ENCODE peak calls at places on chromosomes 5 and 9, in ten cellular contexts. M is omental fat pad; K is amniotic stem cell; C is esophagus muscularis mucosa; N is retinal pigment epithelial cell; V is fibroblast of villous mesenchyme; X is NCI-H1105; Y is activated CD4-positive, CD25-positive, alpha-beta regulatory T cell treated with anti-CD3 and anti-CD28 coated beads, Interleukin-2, amount 50 U/mL, for 72 hours; T is activated T-cell treated with anti-CD3 and anti-CD28 coated beads for 1 hour; B is psoas muscle. Q is an unnamed sample.

GRCh38 chr9:136095495-136096058 is 488 bp upstream of the NACC2 start:
- DNase-seq in M (no peak), K (no peak), C (no peak), N (no peak), V (peak), X (no peak), Y (no peak), T (no peak), B (peak), Q (no peak)

GRCh38 chr5:119578937-119579336 is 50.4 kb upstream of the FAM170A start:
- DNase-seq in M (no peak), K (no peak), C (no peak), N (no peak), V (peak), X (peak), Y (no peak), T (no peak), B (no peak), Q (no peak)

GRCh38 chr5:139468421-139468931 is 2.3 kb upstream of the SMIM33 start:
- DNase-seq in M (no peak), K (no peak), C (no peak), N (no peak), V (no peak), X (no peak), Y (no peak), T (no peak), B (no peak), Q (no peak)

GRCh38 chr5:163760498-163760897 is 255.1 kb downstream of the MAT2B start:
- DNase-seq in M (no peak), K (peak), C (no peak), N (peak), V (peak), X (no peak), Y (no peak), T (no peak), B (no peak), Q (no peak)

GRCh38 chr9:137454145-137454505 is 5.0 kb downstream of the NSMF start:
- DNase-seq in M (no peak), K (no peak), C (no peak), N (no peak), V (peak), X (no peak), Y (peak), T (no peak), B (peak), Q (peak)

GRCh38 chr5:172383231-172383802 is 71.0 kb downstream of the SH3PXD2B start:
- DNase-seq in M (no peak), K (no peak), C (no peak), N (no peak), V (peak), X (no peak), Y (no peak), T (no peak), B (no peak), Q (no peak)

GRCh38 chr5:143870871-143871632 is 59.1 kb downstream of the HMHB1 start:
- DNase-seq in M (no peak), K (no peak), C (no peak), N (no peak), V (no peak), X (no peak), Y (no peak), T (no peak), B (no peak), Q (no peak)

GRCh38 chr9:107734231-107735014 is 244.9 kb upstream of the KLF4 start:
- DNase-seq in M (no peak), K (peak), C (no peak), N (no peak), V (peak), X (no peak), Y (no peak), T (no peak), B (peak), Q (no peak)

GRCh38 chr5:909994-910768 is 17.5 kb downstream of the TRIP13 start:
- DNase-seq in M (no peak), K (no peak), C (no peak), N (no peak), V (no peak), X (no peak), Y (no peak), T (no peak), B (no peak), Q (no peak)

GRCh38 chr5:115857621-115858349 is 16.1 kb downstream of the AP3S1 start:
- DNase-seq in M (no peak), K (no peak), C (no peak), N (no peak), V (peak), X (no peak), Y (no peak), T (no peak), B (no peak), Q (no peak)

GRCh38 chr5:131289738-131290137 is 25.9 kb downstream of the CDC42SE2 start:
- DNase-seq in M (no peak), K (no peak), C (no peak), N (no peak), V (no peak), X (no peak), Y (no peak), T (no peak), B (no peak), Q (no peak)

GRCh38 chr5:73387630-73388370 is 60.8 kb downstream of the FOXD1 start:
- DNase-seq in M (no peak), K (no peak), C (no peak), N (no peak), V (peak), X (no peak), Y (no peak), T (no peak), B (no peak), Q (no peak)

GRCh38 chr5:14767942-14768837 is 103.4 kb downstream of the ANKH start:
- DNase-seq in M (no peak), K (no peak), C (no peak), N (no peak), V (no peak), X (no peak), Y (no peak), T (no peak), B (no peak), Q (no peak)

GRCh38 chr9:14207352-14207995 is 106.5 kb downstream of the NFIB start:
- DNase-seq in M (no peak), K (no peak), C (no peak), N (no peak), V (peak), X (no peak), Y (no peak), T (no peak), B (no peak), Q (no peak)

GRCh38 chr5:112697301-112697700 is 40.4 kb upstream of the APC start:
- DNase-seq in M (no peak), K (no peak), C (no peak), N (no peak), V (no peak), X (no peak), Y (no peak), T (no peak), B (no peak), Q (no peak)

GRCh38 chr5:163915481-163915961 is 410.1 kb downstream of the MAT2B start:
- DNase-seq in M (no peak), K (no peak), C (no peak), N (peak), V (peak), X (no peak), Y (no peak), T (no peak), B (no peak), Q (no peak)

GRCh38 chr5:132277971-132278964 is 15.9 kb upstream of the SLC22A4 start:
- DNase-seq in M (no peak), K (no peak), C (no peak), N (no peak), V (no peak), X (no peak), Y (no peak), T (no peak), B (no peak), Q (no peak)

GRCh38 chr9:127050581-127050980 is 71.9 kb downstream of the ANGPTL2 start:
- DNase-seq in M (no peak), K (no peak), C (no peak), N (no peak), V (no peak), X (no peak), Y (no peak), T (no peak), B (no peak), Q (no peak)

GRCh38 chr9:93585259-93585658 is 8.9 kb downstream of the PHF2 start:
- DNase-seq in M (no peak), K (no peak), C (no peak), N (no peak), V (no peak), X (no peak), Y (no peak), T (no peak), B (no peak), Q (no peak)

GRCh38 chr9:113446323-113446740 is 17.2 kb upstream of the RGS3 start:
- DNase-seq in M (no peak), K (peak), C (no peak), N (no peak), V (peak), X (peak), Y (no peak), T (no peak), B (no peak), Q (no peak)

GRCh38 chr5:15501057-15501791 is 1.2 kb downstream of the FBXL7 start:
- DNase-seq in M (no peak), K (peak), C (peak), N (no peak), V (peak), X (no peak), Y (no peak), T (no peak), B (peak), Q (no peak)

GRCh38 chr9:105059260-105059659 is 131.3 kb upstream of the ABCA1 start:
- DNase-seq in M (no peak), K (no peak), C (no peak), N (no peak), V (no peak), X (no peak), Y (no peak), T (no peak), B (no peak), Q (no peak)

GRCh38 chr5:142743677-142744441 is 26.3 kb upstream of the ARHGAP26 start:
- DNase-seq in M (no peak), K (no peak), C (no peak), N (no peak), V (no peak), X (no peak), Y (no peak), T (no peak), B (no peak), Q (no peak)

GRCh38 chr9:18208166-18209059 is 265.5 kb upstream of the ADAMTSL1 start:
- DNase-seq in M (no peak), K (no peak), C (no peak), N (no peak), V (peak), X (peak), Y (no peak), T (no peak), B (peak), Q (no peak)